ENCODE peak calls at places on chromosomes 3 and 15, in seven cellular contexts. F is endothelial cell of umbilical vein, X is IMR-90, B is HepG2, Y is K562, U is H1, G is GM12878. A is an unnamed sample.

GRCh38 chr3:186487819-186488218 is 56.4 kb downstream of the CRYGS start:
- DNase-seq in F (no peak), B (no peak), X (no peak), U (no peak), Y (no peak), G (no peak), A (no peak)

GRCh38 chr3:39107874-39108308 is 411 bp downstream of the TTC21A start:
- DNase-seq in B (no peak), Y (no peak), F (no peak), U (no peak), X (peak; percentile 23), G (no peak), A (no peak)

GRCh38 chr3:136787226-136787793 is 31.6 kb upstream of the SLC35G2 start:
- DNase-seq in G (no peak), F (peak; percentile 50), U (no peak), X (peak; percentile 45), B (peak; percentile 27), Y (peak; percentile 11), A (no peak)

GRCh38 chr3:187567026-187567425 is 103.2 kb downstream of the SST start:
- DNase-seq in G (no peak), X (peak; percentile 7), B (no peak), U (no peak), F (no peak), Y (no peak), A (no peak)

GRCh38 chr3:168973897-168974296 is 689.6 kb downstream of the MECOM start:
- DNase-seq in U (no peak), B (no peak), G (no peak), Y (no peak), F (no peak), X (no peak), A (no peak)

GRCh38 chr3:49244589-49245205 is 32.3 kb downstream of the C3orf62 start:
- DNase-seq in F (no peak), X (peak; percentile 10), U (no peak), G (no peak), Y (no peak), B (no peak), A (no peak)

GRCh38 chr15:63605816-63606215 is 8.6 kb downstream of the FBXL22 start:
- DNase-seq in F (no peak), G (no peak), X (no peak), U (no peak), Y (no peak), B (no peak), A (no peak)

GRCh38 chr3:38834717-38835116 is 18.7 kb upstream of the SCN10A start:
- DNase-seq in G (no peak), U (no peak), F (no peak), B (no peak), Y (no peak), X (no peak), A (no peak)

GRCh38 chr3:94032187-94032586 is 3.8 kb upstream of the STX19 start:
- DNase-seq in Y (no peak), F (no peak), B (no peak), X (peak; percentile 37), G (no peak), U (no peak), A (no peak)

GRCh38 chr3:179149239-179149887 is 1.2 kb downstream of the PIK3CA start:
- DNase-seq in Y (no peak), F (no peak), X (peak; percentile 32), U (no peak), B (peak; percentile 14), G (peak; percentile 53), A (no peak)

GRCh38 chr3:100629728-100630127 is 20.3 kb downstream of the ADGRG7 start:
- DNase-seq in U (no peak), F (peak; percentile 88), B (no peak), Y (no peak), X (no peak), G (no peak), A (no peak)

GRCh38 chr3:57910988-57911387 is 97.2 kb upstream of the FLNB start:
- DNase-seq in G (no peak), U (no peak), F (peak; percentile 43), X (peak; percentile 28), Y (no peak), B (peak; percentile 16), A (peak; percentile 27)

GRCh38 chr3:87006844-87007439 is 16.0 kb upstream of the VGLL3 start:
- DNase-seq in G (no peak), U (no peak), X (peak; percentile 50), B (no peak), F (no peak), Y (no peak), A (no peak)

GRCh38 chr3:140845878-140846277 is 95.8 kb upstream of the SLC25A36 start:
- DNase-seq in X (no peak), U (no peak), F (no peak), Y (no peak), B (no peak), G (no peak), A (no peak)

GRCh38 chr3:37974121-37974927 is 16.3 kb upstream of the VILL start:
- DNase-seq in Y (peak; percentile 86), U (no peak), G (no peak), B (peak; percentile 56), F (peak; percentile 63), X (peak; percentile 48), A (peak; percentile 43)

GRCh38 chr3:160885791-160886286 is 129.8 kb downstream of the PPM1L start:
- DNase-seq in B (peak; percentile 1), U (peak; percentile 17), Y (peak; percentile 19), F (peak; percentile 20), X (peak; percentile 27), G (peak; percentile 13), A (no peak)

GRCh38 chr15:96331942-96332853 is 1.7 kb downstream of the NR2F2 start:
- DNase-seq in Y (no peak), U (no peak), B (no peak), G (no peak), X (no peak), F (peak; percentile 40), A (no peak)
- H3K27ac ChIP-seq in Y (peak overlapping the region; percentile 94), U (no peak overlapping the region), B (peak overlapping the region; percentile 91), G (no peak overlapping the region), X (peak overlapping the region; percentile 98), F (peak overlapping the region; percentile 89), A (peak overlapping the region; percentile 98)

DNA sequence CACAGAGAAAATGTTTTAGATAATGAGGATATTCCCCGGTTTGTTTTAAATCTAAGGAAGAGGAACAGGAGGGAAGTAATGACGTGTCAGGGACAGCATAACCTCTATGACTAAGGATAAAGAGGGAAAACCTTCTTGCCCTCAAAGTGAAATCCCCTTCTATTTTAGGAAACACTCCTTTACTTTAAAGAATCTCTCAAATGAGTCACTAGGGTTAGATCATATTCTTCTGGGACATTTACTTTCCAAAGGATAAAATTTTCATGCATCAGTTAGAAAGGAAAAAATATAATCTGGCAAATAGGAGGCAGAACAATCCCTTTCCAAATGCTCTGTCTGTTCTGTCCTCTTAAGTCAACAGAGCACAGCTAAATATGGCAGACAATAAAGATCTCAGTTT is 43.2 kb upstream of the UBE2E2 start:
- DNase-seq in U (no peak), X (peak; percentile 95), G (no peak), B (no peak), Y (no peak), F (peak; percentile 57), A (no peak)
- H2AFZ ChIP-seq in U (no peak overlapping the region), X (peak overlapping the region; percentile 59), G (no peak overlapping the region), B (no peak overlapping the region), Y (no peak overlapping the region), F (no peak overlapping the region), A (no peak overlapping the region)

DNA sequence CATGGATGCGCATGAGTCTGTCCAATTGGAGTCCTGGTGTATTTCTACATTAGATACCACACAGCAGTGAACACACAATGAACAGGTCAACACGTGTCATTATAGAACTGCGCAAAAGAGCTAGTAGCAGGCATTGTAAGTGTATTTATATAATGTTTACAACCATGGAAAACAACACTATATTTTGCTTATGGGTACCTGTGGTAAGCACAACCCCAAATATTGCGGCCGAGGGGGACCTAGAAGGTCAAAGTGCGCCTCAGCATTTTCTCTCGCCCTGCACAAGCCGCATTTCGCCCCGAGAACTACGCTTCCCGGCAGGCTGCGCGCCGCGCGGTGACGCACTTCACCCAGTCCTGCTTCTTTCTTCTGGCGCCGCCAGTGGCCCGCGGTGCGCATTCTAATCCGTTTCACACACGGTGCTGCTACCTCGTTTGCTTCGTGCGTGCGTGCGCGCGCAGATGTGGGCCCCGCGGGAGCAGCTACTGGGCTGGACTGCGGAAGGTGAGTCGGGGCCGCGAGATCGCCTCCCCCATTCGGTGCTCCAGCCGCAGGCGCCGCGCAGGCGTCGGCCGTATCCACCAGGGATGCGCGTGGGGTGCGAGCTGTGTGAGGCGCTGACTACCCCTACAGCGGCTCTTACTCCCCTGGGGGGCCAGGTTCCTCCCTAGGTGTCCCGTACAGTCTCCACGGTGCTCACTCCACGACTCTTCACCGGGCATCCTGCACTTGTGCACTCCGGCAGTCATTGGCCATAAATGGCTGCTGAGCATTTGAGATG is at the start of gene ZNF589:
- DNase-seq in Y (peak; percentile 91), B (peak; percentile 94), F (peak; percentile 96), G (peak; percentile 87), X (peak; percentile 79), U (peak; percentile 82), A (peak; percentile 89)
- TF ChIP-seq POLR2A in Y (peak; percentile 88), B (peak; percentile 92), F (peak; percentile 93), G (peak; percentile 99), X (no peak), U (peak; percentile 89), A (peak; percentile 88)

GRCh38 chr3:194773216-194773615 is 87.5 kb downstream of the FAM43A start:
- DNase-seq in G (no peak), F (peak; percentile 57), U (no peak), B (no peak), X (no peak), Y (no peak), A (no peak)
- H3K27ac ChIP-seq in G (no peak overlapping the region), F (no peak overlapping the region), U (no peak overlapping the region), B (no peak overlapping the region), X (no peak overlapping the region), Y (no peak overlapping the region), A (no peak overlapping the region)

GRCh38 chr3:126509565-126510322 is 7.8 kb downstream of the UROC1 start:
- DNase-seq in F (no peak), G (no peak), U (no peak), Y (no peak), X (no peak), B (no peak), A (no peak)
- H2AFZ ChIP-seq in F (no peak overlapping the region), G (no peak overlapping the region), U (no peak overlapping the region), Y (no peak overlapping the region), X (no peak overlapping the region), B (no peak overlapping the region), A (no peak overlapping the region)